ENCODE peak calls at places on chromosomes 6 and 20, in seven cellular contexts. One of them, this sample, is unnamed.

GRCh38 chr20:38355161-38356012 is 9.1 kb downstream of the LBP start:
- DNase-seq in IMR-90: no peak
- DNase-seq in HCT116: no peak
- DNase-seq in A549: no peak
- DNase-seq in H1: no peak
- DNase-seq in HepG2: no peak
- DNase-seq in K562: no peak
- DNase-seq in this sample: no peak

GRCh38 chr6:42505377-42505702 is 53.6 kb upstream of the TRERF1 start:
- DNase-seq in IMR-90: peak
- DNase-seq in HCT116: no peak
- DNase-seq in A549: peak
- DNase-seq in H1: no peak
- DNase-seq in HepG2: no peak
- DNase-seq in K562: no peak
- DNase-seq in this sample: no peak

GRCh38 chr6:20572288-20572687 is 38.0 kb downstream of the CDKAL1 start:
- DNase-seq in IMR-90: no peak
- DNase-seq in HCT116: no peak
- DNase-seq in A549: no peak
- DNase-seq in H1: no peak
- DNase-seq in HepG2: no peak
- DNase-seq in K562: no peak
- DNase-seq in this sample: no peak

GRCh38 chr6:165091121-165091785 is 218.2 kb downstream of the C6orf118 start:
- DNase-seq in IMR-90: no peak
- DNase-seq in HCT116: no peak
- DNase-seq in A549: no peak
- DNase-seq in H1: no peak
- DNase-seq in HepG2: no peak
- DNase-seq in K562: no peak
- DNase-seq in this sample: no peak

GRCh38 chr20:6038256-6038655 is 15.6 kb downstream of the LRRN4 start:
- DNase-seq in IMR-90: no peak
- DNase-seq in HCT116: no peak
- DNase-seq in A549: no peak
- DNase-seq in H1: no peak
- DNase-seq in HepG2: no peak
- DNase-seq in K562: no peak
- DNase-seq in this sample: no peak

GRCh38 chr6:134951494-134952263 is 1.8 kb upstream of the ALDH8A1 start:
- DNase-seq in IMR-90: no peak
- DNase-seq in HCT116: no peak
- DNase-seq in A549: no peak
- DNase-seq in H1: no peak
- DNase-seq in HepG2: peak
- DNase-seq in K562: no peak
- DNase-seq in this sample: no peak

GRCh38 chr6:15501806-15502450 is 160.9 kb downstream of the DTNBP1 start:
- DNase-seq in IMR-90: peak
- DNase-seq in HCT116: no peak
- DNase-seq in A549: no peak
- DNase-seq in H1: no peak
- DNase-seq in HepG2: no peak
- DNase-seq in K562: no peak
- DNase-seq in this sample: no peak

GRCh38 chr6:149094156-149094555 is 223.4 kb upstream of the TAB2 start:
- DNase-seq in IMR-90: peak
- DNase-seq in HCT116: no peak
- DNase-seq in A549: no peak
- DNase-seq in H1: peak
- DNase-seq in HepG2: no peak
- DNase-seq in K562: no peak
- DNase-seq in this sample: no peak

GRCh38 chr6:92201618-92202017 is 1217.7 kb downstream of the EPHA7 start:
- DNase-seq in IMR-90: no peak
- DNase-seq in HCT116: no peak
- DNase-seq in A549: no peak
- DNase-seq in H1: no peak
- DNase-seq in HepG2: no peak
- DNase-seq in K562: no peak
- DNase-seq in this sample: no peak

GRCh38 chr6:16335176-16335575 is 96.8 kb downstream of the GMPR start:
- DNase-seq in IMR-90: no peak
- DNase-seq in HCT116: no peak
- DNase-seq in A549: no peak
- DNase-seq in H1: no peak
- DNase-seq in HepG2: no peak
- DNase-seq in K562: no peak
- DNase-seq in this sample: no peak

DNA sequence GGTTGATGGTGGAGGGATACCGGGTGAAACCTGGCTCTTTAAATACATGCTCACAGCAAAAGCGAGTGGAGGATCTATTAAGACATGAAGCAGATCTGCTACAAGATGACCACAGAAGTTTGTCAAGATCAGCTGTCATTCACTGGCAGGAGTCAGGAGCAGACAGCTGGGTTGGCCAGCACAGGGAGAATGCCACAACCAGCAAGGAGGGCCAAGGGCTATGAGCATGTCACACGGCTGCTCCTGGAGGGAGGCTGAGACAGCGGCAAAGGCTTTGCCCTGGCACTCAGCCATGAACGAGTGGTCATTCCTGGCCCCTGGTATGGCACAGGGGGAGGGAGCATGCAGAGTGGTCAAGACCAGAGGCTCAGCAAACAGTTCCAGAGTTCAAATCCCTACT is 77.6 kb downstream of the POPDC3 start:
- DNase-seq in IMR-90: no peak
- DNase-seq in HCT116: no peak
- DNase-seq in A549: no peak
- DNase-seq in H1: no peak
- DNase-seq in HepG2: no peak
- DNase-seq in K562: no peak
- DNase-seq in this sample: no peak
- TF ChIP-seq CEBPB in IMR-90: no peak
- TF ChIP-seq CEBPB in HCT116: no peak
- TF ChIP-seq CEBPB in A549: no peak
- TF ChIP-seq CEBPB in H1: no peak
- TF ChIP-seq CEBPB in HepG2: no peak
- TF ChIP-seq CEBPB in K562: no peak
- TF ChIP-seq CEBPB in this sample: no peak

DNA sequence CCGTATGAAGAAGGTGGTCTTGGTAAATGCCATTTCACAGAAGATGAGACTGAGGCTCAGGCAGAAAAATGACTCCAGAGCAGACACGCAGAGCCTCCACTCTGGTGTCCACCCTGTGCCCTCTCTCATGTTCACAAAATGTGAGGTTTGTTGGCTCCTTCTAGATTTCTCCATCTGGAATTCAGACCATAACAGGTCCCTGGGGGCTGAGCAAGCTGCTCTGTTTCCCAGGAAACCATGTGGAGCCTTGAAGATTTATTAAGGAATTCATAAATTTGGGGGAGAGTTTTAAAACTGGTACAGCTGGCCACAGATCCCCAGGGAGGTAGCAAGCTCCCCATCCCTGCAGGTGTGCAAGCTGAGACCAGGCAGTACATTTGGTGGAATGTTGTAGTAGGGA is 38.8 kb upstream of the SIRPA start:
- DNase-seq in IMR-90: no peak
- DNase-seq in HCT116: no peak
- DNase-seq in A549: no peak
- DNase-seq in H1: no peak
- DNase-seq in HepG2: no peak
- DNase-seq in K562: no peak
- DNase-seq in this sample: no peak
- TF ChIP-seq CEBPB in IMR-90: no peak
- TF ChIP-seq CEBPB in HCT116: no peak
- TF ChIP-seq CEBPB in A549: no peak
- TF ChIP-seq CEBPB in H1: no peak
- TF ChIP-seq CEBPB in HepG2: no peak
- TF ChIP-seq CEBPB in K562: no peak
- TF ChIP-seq CEBPB in this sample: no peak

GRCh38 chr6:152984387-152984872 is 1.6 kb upstream of the FBXO5 start:
- DNase-seq in IMR-90: no peak
- DNase-seq in HCT116: no peak
- DNase-seq in A549: no peak
- DNase-seq in H1: no peak
- DNase-seq in HepG2: no peak
- DNase-seq in K562: no peak
- DNase-seq in this sample: peak
- TF ChIP-seq CEBPB in IMR-90: no peak
- TF ChIP-seq CEBPB in HCT116: no peak
- TF ChIP-seq CEBPB in A549: no peak
- TF ChIP-seq CEBPB in H1: no peak
- TF ChIP-seq CEBPB in HepG2: no peak
- TF ChIP-seq CEBPB in K562: no peak
- TF ChIP-seq CEBPB in this sample: no peak

DNA sequence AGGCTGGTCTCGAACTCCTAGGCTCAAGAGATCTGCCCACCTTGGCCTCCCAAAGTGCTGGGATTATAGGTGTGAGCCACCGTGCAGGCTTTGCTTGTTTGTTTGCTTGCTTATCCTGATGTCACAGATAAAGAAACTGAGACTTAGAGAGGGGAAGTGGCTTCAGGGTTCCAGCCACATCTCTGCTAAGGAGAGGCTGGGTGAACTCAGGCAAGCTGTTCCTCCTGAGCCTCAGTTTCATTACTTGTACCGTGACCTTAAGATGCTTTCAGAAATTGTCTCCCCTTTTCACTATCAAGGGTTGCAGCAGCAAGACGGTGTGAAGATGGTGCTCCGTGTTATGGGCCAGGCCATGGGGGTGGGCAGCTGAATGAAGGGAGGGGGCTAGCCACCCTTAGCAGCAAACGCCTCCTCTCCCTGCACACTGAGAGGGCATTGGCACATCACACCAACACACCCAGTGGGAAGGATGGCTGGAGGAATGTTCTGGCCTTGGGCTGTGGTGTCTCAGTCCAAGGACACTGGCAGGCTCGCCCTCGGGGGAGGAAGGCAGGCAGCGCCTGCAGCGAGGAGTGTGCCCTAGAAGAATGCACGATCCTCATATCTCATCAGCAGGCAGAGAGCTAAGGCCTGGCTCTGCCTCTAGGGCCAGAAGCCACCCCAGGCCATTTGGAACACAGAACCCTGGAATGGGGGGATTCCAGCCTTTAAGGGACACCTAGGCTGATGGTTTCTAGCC is 48.2 kb upstream of the TLDC2 start:
- DNase-seq in IMR-90: no peak
- DNase-seq in HCT116: no peak
- DNase-seq in A549: no peak
- DNase-seq in H1: no peak
- DNase-seq in HepG2: no peak
- DNase-seq in K562: no peak
- DNase-seq in this sample: peak
- TF ChIP-seq CEBPB in IMR-90: no peak
- TF ChIP-seq CEBPB in HCT116: no peak
- TF ChIP-seq CEBPB in A549: no peak
- TF ChIP-seq CEBPB in H1: no peak
- TF ChIP-seq CEBPB in HepG2: no peak
- TF ChIP-seq CEBPB in K562: no peak
- TF ChIP-seq CEBPB in this sample: no peak

GRCh38 chr6:139392834-139393233 is 18.4 kb upstream of the CITED2 start:
- DNase-seq in IMR-90: peak
- DNase-seq in HCT116: no peak
- DNase-seq in A549: no peak
- DNase-seq in H1: no peak
- DNase-seq in HepG2: no peak
- DNase-seq in K562: no peak
- DNase-seq in this sample: peak
- TF ChIP-seq CEBPB in IMR-90: no peak
- TF ChIP-seq CEBPB in HCT116: no peak
- TF ChIP-seq CEBPB in A549: no peak
- TF ChIP-seq CEBPB in H1: no peak
- TF ChIP-seq CEBPB in HepG2: no peak
- TF ChIP-seq CEBPB in K562: no peak
- TF ChIP-seq CEBPB in this sample: no peak

GRCh38 chr6:119034827-119035458 is 43.5 kb downstream of the FAM184A start:
- DNase-seq in IMR-90: no peak
- DNase-seq in HCT116: no peak
- DNase-seq in A549: no peak
- DNase-seq in H1: no peak
- DNase-seq in HepG2: peak
- DNase-seq in K562: no peak
- DNase-seq in this sample: no peak
- TF ChIP-seq CEBPB in IMR-90: no peak
- TF ChIP-seq CEBPB in HCT116: no peak
- TF ChIP-seq CEBPB in A549: no peak
- TF ChIP-seq CEBPB in H1: no peak
- TF ChIP-seq CEBPB in HepG2: no peak
- TF ChIP-seq CEBPB in K562: no peak
- TF ChIP-seq CEBPB in this sample: no peak

GRCh38 chr20:14634666-14635065 is 297.3 kb upstream of the FLRT3 start:
- DNase-seq in IMR-90: no peak
- DNase-seq in HCT116: no peak
- DNase-seq in A549: no peak
- DNase-seq in H1: no peak
- DNase-seq in HepG2: no peak
- DNase-seq in K562: no peak
- DNase-seq in this sample: no peak
- TF ChIP-seq CEBPB in IMR-90: no peak
- TF ChIP-seq CEBPB in HCT116: no peak
- TF ChIP-seq CEBPB in A549: no peak
- TF ChIP-seq CEBPB in H1: no peak
- TF ChIP-seq CEBPB in HepG2: no peak
- TF ChIP-seq CEBPB in K562: no peak
- TF ChIP-seq CEBPB in this sample: no peak